ENCODE peak calls at places on chromosomes 13 and 19, in six cellular contexts. E, C, T, X, Z and M are unnamed samples.

GRCh38 chr19:33302974-33303790 is 848 bp upstream of the CEBPA start:
- DNase-seq in E (peak), C (peak), T (no peak), X (peak), Z (no peak), M (peak)

GRCh38 chr13:44578064-44578394 is 1.9 kb upstream of the TSC22D1 start:
- DNase-seq in E (no peak), C (no peak), T (no peak), X (no peak), Z (no peak), M (peak)

GRCh38 chr19:45401815-45402468 is 2.9 kb downstream of the PPP1R13L start:
- DNase-seq in E (no peak), C (no peak), T (no peak), X (no peak), Z (no peak), M (no peak)

GRCh38 chr13:90105881-90106496 is 1241.5 kb upstream of the MIR17HG start:
- DNase-seq in E (peak), C (no peak), T (no peak), X (no peak), Z (no peak), M (peak)

GRCh38 chr13:23414682-23415081 is 18.8 kb downstream of the SACS start:
- DNase-seq in E (no peak), C (no peak), T (no peak), X (no peak), Z (no peak), M (no peak)

GRCh38 chr13:60663788-60664187 is 266.8 kb downstream of the TDRD3 start:
- DNase-seq in E (no peak), C (no peak), T (no peak), X (no peak), Z (no peak), M (no peak)

GRCh38 chr13:105735269-105735668 is 800.2 kb downstream of the EFNB2 start:
- DNase-seq in E (peak), C (no peak), T (no peak), X (no peak), Z (no peak), M (no peak)

GRCh38 chr13:53001871-53002270 is 26.7 kb upstream of the OLFM4 start:
- DNase-seq in E (no peak), C (no peak), T (no peak), X (no peak), Z (no peak), M (no peak)

GRCh38 chr13:107568181-107568580 is 647.2 kb downstream of the LIG4 start:
- DNase-seq in E (no peak), C (peak), T (no peak), X (no peak), Z (no peak), M (no peak)

GRCh38 chr19:16363133-16363851 is 38.7 kb downstream of the KLF2 start:
- DNase-seq in E (no peak), C (no peak), T (no peak), X (no peak), Z (no peak), M (peak)

GRCh38 chr19:28882818-28883217 is 330.1 kb downstream of the UQCRFS1 start:
- DNase-seq in E (no peak), C (no peak), T (no peak), X (no peak), Z (no peak), M (no peak)

GRCh38 chr13:23375007-23375971 is 58.2 kb downstream of the SACS start:
- DNase-seq in E (peak), C (peak), T (peak), X (peak), Z (peak), M (peak)

GRCh38 chr13:19067767-19068166 is 113.9 kb downstream of the TUBA3C start:
- DNase-seq in E (no peak), C (no peak), T (no peak), X (no peak), Z (no peak), M (no peak)

GRCh38 chr19:16969127-16969526 is 57.5 kb downstream of the CPAMD8 start:
- DNase-seq in E (no peak), C (no peak), T (no peak), X (no peak), Z (no peak), M (peak)

GRCh38 chr19:5394907-5395505 is 54.4 kb upstream of the PTPRS start:
- DNase-seq in E (no peak), C (no peak), T (peak), X (peak), Z (no peak), M (no peak)

GRCh38 chr13:91166714-91167511 is 180.6 kb upstream of the MIR17HG start:
- DNase-seq in E (peak), C (no peak), T (no peak), X (no peak), Z (no peak), M (no peak)

GRCh38 chr13:34347784-34348573 is 530.0 kb downstream of the RFC3 start:
- DNase-seq in E (peak), C (no peak), T (no peak), X (no peak), Z (no peak), M (no peak)

GRCh38 chr19:40210919-40211318 is 7.3 kb downstream of the TTC9B start:
- DNase-seq in E (no peak), C (no peak), T (no peak), X (peak), Z (no peak), M (peak)

GRCh38 chr13:30690282-30691188 is 44.8 kb upstream of the ALOX5AP start:
- DNase-seq in E (peak), C (peak), T (no peak), X (no peak), Z (no peak), M (peak)

GRCh38 chr19:54299515-54299914 is 13.5 kb downstream of the LILRA5 start:
- DNase-seq in E (no peak), C (no peak), T (no peak), X (no peak), Z (no peak), M (no peak)

GRCh38 chr19:2982556-2982955 is 5.2 kb downstream of the TLE6 start:
- DNase-seq in E (no peak), C (no peak), T (no peak), X (no peak), Z (no peak), M (no peak)

GRCh38 chr19:14614099-14614412 is 31.2 kb downstream of the CLEC17A start:
- DNase-seq in E (no peak), C (no peak), T (no peak), X (no peak), Z (no peak), M (no peak)

GRCh38 chr19:16085115-16085514 is 8.8 kb downstream of the TPM4 start:
- DNase-seq in E (peak), C (peak), T (no peak), X (no peak), Z (no peak), M (no peak)

GRCh38 chr19:11102944-11103343 is 13.7 kb downstream of the LDLR start:
- DNase-seq in E (peak), C (no peak), T (no peak), X (no peak), Z (no peak), M (no peak)

GRCh38 chr19:19817357-19817756 is 4.2 kb downstream of the ZNF506 start:
- DNase-seq in E (no peak), C (no peak), T (no peak), X (no peak), Z (no peak), M (peak)

GRCh38 chr19:50912727-50913716 is 1.8 kb upstream of the KLK4 start:
- DNase-seq in E (no peak), C (no peak), T (no peak), X (no peak), Z (no peak), M (no peak)

GRCh38 chr19:29666634-29667389 is 1.6 kb downstream of the PLEKHF1 start:
- DNase-seq in E (peak), C (peak), T (peak), X (peak), Z (no peak), M (peak)

GRCh38 chr19:47446534-47447469 is 24.9 kb downstream of the SLC8A2 start:
- DNase-seq in E (peak), C (no peak), T (no peak), X (peak), Z (peak), M (peak)

GRCh38 chr19:2922987-2923386 is 21.8 kb downstream of the ZNF77 start:
- DNase-seq in E (no peak), C (peak), T (no peak), X (peak), Z (no peak), M (peak)

GRCh38 chr19:35216833-35217707 is 11.5 kb downstream of the FAM187B start:
- DNase-seq in E (no peak), C (no peak), T (no peak), X (peak), Z (no peak), M (peak)

GRCh38 chr19:17125052-17125727 is 49.6 kb downstream of the MYO9B start:
- DNase-seq in E (no peak), C (peak), T (no peak), X (no peak), Z (no peak), M (no peak)

GRCh38 chr19:14030997-14031718 is 404 bp upstream of the IL27RA start:
- DNase-seq in E (no peak), C (no peak), T (no peak), X (no peak), Z (no peak), M (no peak)

GRCh38 chr19:36963262-36963661 is 47.1 kb downstream of the ZNF568 start:
- DNase-seq in E (no peak), C (no peak), T (no peak), X (no peak), Z (no peak), M (no peak)

GRCh38 chr13:94716016-94716415 is 3.7 kb upstream of the SOX21 start:
- DNase-seq in E (no peak), C (no peak), T (no peak), X (no peak), Z (no peak), M (no peak)

DNA sequence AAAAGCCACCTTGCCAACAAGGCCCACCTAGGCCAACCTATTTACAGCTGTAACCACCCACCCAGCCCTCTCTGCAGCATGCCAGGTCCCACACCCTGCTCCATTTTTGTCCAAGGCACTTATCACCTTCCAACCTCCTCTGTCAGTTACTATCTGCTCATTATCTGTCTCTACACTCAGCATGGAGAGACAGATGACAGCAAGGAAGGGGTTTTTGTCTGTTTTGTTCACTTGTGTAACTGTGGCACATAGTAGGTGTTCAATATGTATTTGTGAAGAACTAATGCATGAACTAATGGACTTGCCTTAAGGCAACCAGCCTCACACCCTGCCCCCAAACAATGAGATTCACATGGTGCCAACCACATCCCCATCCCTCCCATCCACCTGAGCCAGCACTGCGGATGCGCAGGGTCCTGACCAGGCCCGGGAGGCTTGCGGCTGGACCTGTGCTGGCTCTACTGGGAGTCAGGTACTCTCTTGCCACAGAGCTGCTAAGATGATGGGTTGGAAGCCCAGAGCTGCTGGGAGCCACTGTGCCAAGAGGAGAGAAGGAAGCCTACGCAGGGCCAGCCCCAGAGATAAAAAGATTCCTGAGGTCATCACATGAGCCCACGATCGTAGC is 17.2 kb downstream of the DEDD2 start:
- DNase-seq in E (no peak), C (no peak), T (no peak), X (no peak), Z (no peak), M (no peak)
- H2AK5ac ChIP-seq in E (no peak), C (no peak), T (no peak), X (no peak), Z (no peak), M (no peak)

DNA sequence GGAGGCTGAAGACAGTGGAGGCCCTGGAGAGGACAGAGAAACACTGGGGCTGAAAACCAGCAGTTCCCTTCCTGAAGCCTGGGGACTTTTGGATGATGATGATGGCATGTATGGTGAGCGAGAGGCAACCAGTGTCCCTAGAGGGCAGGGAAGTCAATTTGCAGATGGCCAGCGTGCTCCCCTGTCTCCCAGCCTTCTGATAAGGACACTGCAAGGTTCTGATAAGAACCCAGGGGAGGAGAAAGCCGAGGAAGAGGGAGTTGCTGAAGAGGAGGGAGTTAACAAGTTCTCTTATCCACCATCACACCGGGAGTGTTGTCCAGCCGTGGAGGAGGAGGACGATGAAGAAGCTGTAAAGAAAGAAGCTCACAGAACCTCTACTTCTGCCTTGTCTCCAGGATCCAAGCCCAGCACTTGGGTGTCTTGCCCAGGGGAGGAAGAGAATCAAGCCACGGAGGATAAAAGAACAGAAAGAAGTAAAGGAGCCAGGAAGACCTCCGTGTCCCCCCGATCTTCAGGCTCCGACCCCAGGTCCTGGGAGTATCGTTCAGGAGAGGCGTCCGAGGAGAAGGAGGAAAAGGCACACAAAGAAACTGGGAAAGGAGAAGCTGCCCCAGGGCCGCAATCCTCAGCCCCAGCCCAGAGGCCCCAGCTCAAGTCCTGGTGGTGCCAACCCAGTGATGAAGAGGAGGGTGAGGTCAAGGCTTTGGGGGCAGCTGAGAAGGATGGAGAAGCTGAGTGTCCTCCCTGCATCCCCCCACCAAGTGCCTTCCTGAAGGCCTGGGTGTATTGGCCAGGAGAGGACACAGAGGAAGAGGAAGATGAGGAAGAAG is 1.5 kb downstream of the PPP1R15A start:
- DNase-seq in E (peak), C (no peak), T (no peak), X (no peak), Z (no peak), M (peak)
- H3K9ac ChIP-seq in E (peak), C (peak), T (peak), X (peak), Z (peak), M (peak)

GRCh38 chr13:75513271-75513670 is 24.4 kb downstream of the COMMD6 start:
- DNase-seq in E (no peak), C (no peak), T (no peak), X (no peak), Z (no peak), M (no peak)

GRCh38 chr13:75512253-75512652 is 25.4 kb downstream of the COMMD6 start:
- DNase-seq in E (peak), C (no peak), T (no peak), X (no peak), Z (no peak), M (no peak)

GRCh38 chr13:75518439-75519088 is 19.1 kb downstream of the COMMD6 start:
- DNase-seq in E (no peak), C (no peak), T (no peak), X (no peak), Z (no peak), M (no peak)

GRCh38 chr13:75511226-75511625 is 26.4 kb downstream of the COMMD6 start:
- DNase-seq in E (no peak), C (no peak), T (no peak), X (no peak), Z (no peak), M (no peak)

DNA sequence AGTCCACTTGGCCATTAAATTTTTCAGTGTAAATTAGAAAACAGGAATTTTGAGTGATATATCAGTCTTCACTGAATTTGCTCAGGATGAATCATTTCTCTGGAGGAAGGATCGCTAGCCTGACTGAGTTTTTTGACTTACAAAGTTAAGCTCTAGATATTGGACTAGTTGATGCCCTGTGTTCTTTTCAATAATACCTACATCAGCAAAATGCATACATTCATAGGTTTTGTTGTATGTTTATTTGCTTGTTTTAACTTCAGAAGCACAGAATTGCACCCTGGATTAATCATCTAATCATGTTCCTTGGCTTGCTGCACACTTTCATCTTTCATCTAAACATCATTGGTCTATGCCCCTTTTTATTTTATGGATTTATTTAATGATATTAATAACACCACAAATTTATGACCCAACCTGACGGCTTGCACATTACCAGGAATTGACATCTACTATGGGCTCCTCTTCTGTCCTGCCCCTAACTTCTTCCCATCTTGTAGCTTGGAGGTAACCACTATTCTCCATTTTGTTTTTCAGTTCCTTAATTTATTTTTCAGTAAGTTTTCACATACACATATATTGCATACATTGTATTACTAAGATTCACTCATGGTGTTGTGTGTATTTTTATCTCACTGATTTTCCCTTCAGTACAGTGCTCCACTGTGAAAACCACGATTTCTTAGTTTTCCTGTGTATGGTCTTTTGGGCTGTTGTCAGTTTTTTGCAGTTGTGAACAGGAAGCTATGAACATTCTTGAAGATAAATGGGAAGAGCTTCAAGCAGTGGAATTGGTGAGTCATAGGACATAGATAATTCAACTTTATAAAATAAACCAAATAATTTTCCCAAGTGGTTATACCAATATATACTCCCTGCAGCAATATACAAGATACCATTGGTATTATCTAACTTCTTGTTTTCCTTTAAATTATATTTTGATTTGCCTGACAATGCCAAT is 23.3 kb downstream of the COMMD6 start:
- DNase-seq in E (peak), C (peak), T (no peak), X (no peak), Z (no peak), M (no peak)
- H2BK15ac ChIP-seq in E (no peak), C (no peak), T (no peak), X (no peak), Z (no peak), M (no peak)

DNA sequence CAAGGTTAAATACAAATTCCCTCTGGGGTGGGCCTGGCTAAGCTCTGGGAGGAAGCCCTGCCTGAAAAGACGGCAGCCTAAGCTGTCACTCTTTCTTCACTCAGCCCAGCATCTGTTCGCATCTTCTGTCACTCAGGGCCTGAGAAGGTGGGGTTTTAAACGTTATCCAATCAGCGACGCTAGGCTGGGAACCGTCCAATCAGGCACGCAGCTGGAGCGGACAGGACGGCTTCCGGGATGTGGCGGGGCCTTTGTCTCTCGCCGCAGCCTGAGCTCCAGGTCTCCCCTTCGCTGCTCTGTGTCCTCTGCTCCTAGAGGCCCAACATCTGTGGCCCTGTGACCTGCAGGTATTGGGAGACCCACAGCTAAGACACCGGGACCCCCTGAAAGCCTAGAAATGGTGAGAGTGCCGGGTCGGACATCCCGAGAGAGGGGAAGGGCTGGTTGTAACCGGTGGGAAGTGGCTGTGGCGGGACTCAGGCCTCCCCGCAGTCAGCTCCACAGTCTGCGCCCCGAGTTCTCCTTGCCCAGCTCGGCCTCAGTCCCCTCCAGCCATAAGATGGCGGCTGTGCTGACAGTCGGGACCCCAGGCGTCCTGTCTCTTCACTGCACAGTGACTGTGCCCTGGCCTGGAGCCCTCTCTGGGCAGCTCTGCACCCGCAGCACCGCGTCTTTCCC is at the start of gene ZNF431:
- DNase-seq in E (peak), C (peak), T (peak), X (peak), Z (peak), M (peak)
- H2AK5ac ChIP-seq in E (no peak), C (peak), T (no peak), X (no peak), Z (no peak), M (no peak)